ENCODE peak calls at places on chromosomes 11 and 22, in five cellular contexts. R is tibial artery; O is endodermal cell; X is Karpas-422; N is CD8-positive, alpha-beta T cell. Q is an unnamed sample. For H3K9me3 and H3K27me3, the result is how much of the 10 kb centered on the place peaks cover.

GRCh38 chr11:132631956-132632355 is 900.3 kb downstream of the OPCML start:
- DNase-seq in O (no peak), R (no peak), X (no peak), N (no peak), Q (no peak)

GRCh38 chr22:45876136-45877035 is 100.6 kb downstream of the WNT7B start:
- DNase-seq in R (peak), O (peak), X (no peak), N (no peak), Q (no peak)

GRCh38 chr11:76823481-76824028 is 37.2 kb upstream of the ACER3 start:
- DNase-seq in O (peak), N (no peak), R (no peak), X (no peak), Q (no peak)

GRCh38 chr11:8690374-8691342 is 8.1 kb downstream of the RPL27A start:
- DNase-seq in R (no peak), N (no peak), O (peak), X (no peak), Q (no peak)

GRCh38 chr11:132982769-132983168 is 549.5 kb downstream of the OPCML start:
- DNase-seq in O (no peak), N (no peak), X (no peak), R (no peak), Q (no peak)

GRCh38 chr11:67082071-67082791 is 25.6 kb downstream of the RHOD start:
- DNase-seq in R (no peak), N (no peak), X (no peak), O (peak), Q (no peak)

GRCh38 chr22:37044634-37045625 is 6.6 kb upstream of the KCTD17 start:
- DNase-seq in N (no peak), X (no peak), O (no peak), R (no peak), Q (no peak)

GRCh38 chr22:28232231-28232630 is 313.2 kb upstream of the PITPNB start:
- DNase-seq in X (no peak), O (no peak), N (no peak), R (no peak), Q (no peak)

GRCh38 chr11:119168471-119169271 is at the start of gene NLRX1:
- DNase-seq in O (peak), R (peak), X (peak), N (peak), Q (peak)

GRCh38 chr22:42418811-42419243 is 13.4 kb downstream of the NFAM1 start:
- DNase-seq in R (no peak), N (no peak), X (no peak), O (no peak), Q (no peak)

GRCh38 chr11:121134758-121135312 is 33.8 kb downstream of the TECTA start:
- DNase-seq in R (no peak), X (no peak), O (no peak), N (no peak), Q (no peak)

GRCh38 chr11:118274184-118274583 is 10.1 kb upstream of the MPZL2 start:
- DNase-seq in R (no peak), X (no peak), N (no peak), O (no peak), Q (no peak)

GRCh38 chr11:72637198-72637597 is 37.0 kb downstream of the PDE2A start:
- DNase-seq in O (no peak), R (no peak), X (no peak), N (no peak), Q (no peak)

GRCh38 chr11:2825886-2826678 is 59.5 kb downstream of the CDKN1C start:
- DNase-seq in X (no peak), O (no peak), N (no peak), R (peak), Q (no peak)

GRCh38 chr22:36724836-36725235 is 21.3 kb upstream of the CACNG2 start:
- DNase-seq in O (peak), X (no peak), R (no peak), N (no peak), Q (no peak)

GRCh38 chr11:73463359-73463758 is 87.2 kb downstream of the RELT start:
- DNase-seq in X (no peak), N (no peak), O (no peak), R (no peak), Q (no peak)

GRCh38 chr22:25485626-25486545 is 78.6 kb upstream of the GRK3 start:
- DNase-seq in R (no peak), X (no peak), N (no peak), O (no peak), Q (no peak)

GRCh38 chr11:125244166-125244565 is 79.6 kb downstream of the PKNOX2 start:
- DNase-seq in R (peak), N (no peak), X (no peak), O (no peak), Q (no peak)

GRCh38 chr11:115623021-115623451 is 118.8 kb upstream of the CADM1 start:
- DNase-seq in O (no peak), N (no peak), R (peak), X (no peak), Q (no peak)

GRCh38 chr11:132556316-132556715 is 976.0 kb downstream of the OPCML start:
- DNase-seq in N (no peak), O (no peak), R (no peak), X (no peak), Q (no peak)

GRCh38 chr11:27055065-27055682 is 14.6 kb downstream of the BBOX1 start:
- DNase-seq in R (no peak), X (no peak), O (no peak), N (no peak), Q (no peak)

GRCh38 chr11:116244889-116245288 is 527.9 kb downstream of the BUD13 start:
- DNase-seq in O (no peak), X (no peak), R (no peak), N (no peak), Q (no peak)

GRCh38 chr11:108751444-108751843 is 86.6 kb downstream of the DDX10 start:
- DNase-seq in O (no peak), N (no peak), R (no peak), X (peak), Q (no peak)

GRCh38 chr11:603154-603553 is 12.6 kb downstream of the IRF7 start:
- DNase-seq in R (no peak), O (no peak), X (no peak), N (no peak), Q (no peak)

GRCh38 chr11:44865866-44866272 is 84.8 kb downstream of the TP53I11 start:
- DNase-seq in O (no peak), X (no peak), R (no peak), N (no peak), Q (no peak)

GRCh38 chr11:45667929-45668680 is 2.7 kb upstream of the CHST1 start:
- DNase-seq in N (no peak), O (no peak), R (no peak), X (no peak), Q (no peak)

GRCh38 chr11:106399075-106399500 is 321.6 kb downstream of the AASDHPPT start:
- DNase-seq in X (no peak), O (no peak), N (no peak), R (peak), Q (no peak)

GRCh38 chr11:127567237-127567932 is 566.8 kb upstream of the KIRREL3 start:
- DNase-seq in X (no peak), R (no peak), N (no peak), O (peak), Q (no peak)

GRCh38 chr11:8383627-8384026 is 119.9 kb upstream of the LMO1 start:
- DNase-seq in O (no peak), X (no peak), R (no peak), N (no peak), Q (no peak)

GRCh38 chr11:84137960-84138359 is 851.8 kb upstream of the CCDC90B start:
- DNase-seq in O (no peak), N (no peak), X (no peak), R (no peak), Q (no peak)

GRCh38 chr11:36073411-36074203 is 129.7 kb downstream of the LDLRAD3 start:
- DNase-seq in R (no peak), O (no peak), X (no peak), N (no peak), Q (no peak)

GRCh38 chr11:909406-909805 is 1.2 kb downstream of the CHID1 start:
- DNase-seq in N (no peak), O (no peak), R (no peak), X (no peak), Q (no peak)

GRCh38 chr11:122101625-122102291 is 14.3 kb downstream of the BLID start:
- DNase-seq in R (peak), O (peak), X (no peak), N (no peak), Q (no peak)

GRCh38 chr11:74646964-74647363 is 54.6 kb downstream of the POLD3 start:
- DNase-seq in R (no peak), O (no peak), N (no peak), X (no peak), Q (no peak)

GRCh38 chr11:74647404-74647803 is 55.0 kb downstream of the POLD3 start:
- DNase-seq in O (no peak), N (no peak), R (no peak), X (no peak), Q (no peak)

GRCh38 chr11:74646215-74646614 is 53.8 kb downstream of the POLD3 start:
- DNase-seq in X (no peak), N (no peak), O (no peak), R (no peak), Q (no peak)

GRCh38 chr11:74648894-74649293 is 56.5 kb downstream of the POLD3 start:
- DNase-seq in X (no peak), R (no peak), O (no peak), N (no peak), Q (no peak)

DNA sequence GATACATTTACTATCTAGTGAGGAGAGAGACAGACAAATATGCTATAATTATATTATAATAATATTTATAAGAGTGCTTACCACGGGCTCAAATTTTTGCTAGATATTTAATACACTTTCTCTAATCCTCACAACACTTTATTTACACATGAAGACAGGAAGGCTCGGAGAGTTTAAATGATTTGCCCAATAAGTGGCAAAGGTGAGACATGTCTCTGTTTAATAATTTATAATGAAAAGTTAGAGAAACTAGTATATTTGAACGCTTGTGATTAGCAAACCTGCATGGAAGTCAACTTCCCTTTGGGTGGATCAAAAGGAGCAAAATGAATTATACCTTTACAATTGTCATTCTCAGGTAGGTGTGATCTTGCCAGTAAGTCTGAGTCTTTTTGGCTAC is 55.4 kb downstream of the POLD3 start:
- DNase-seq in N (no peak), O (no peak), X (no peak), R (no peak), Q (no peak)
- H3K27ac ChIP-seq in N (no peak), O (no peak), X (no peak), R (no peak), Q (no peak)

GRCh38 chr22:33895444-33895843 is 24.8 kb downstream of the LARGE1 start:
- DNase-seq in R (no peak), X (no peak), N (no peak), O (no peak), Q (no peak)

GRCh38 chr22:33894515-33894914 is 25.8 kb downstream of the LARGE1 start:
- DNase-seq in R (no peak), O (no peak), N (no peak), X (no peak), Q (no peak)

GRCh38 chr22:33893486-33893885 is 26.8 kb downstream of the LARGE1 start:
- DNase-seq in R (no peak), N (no peak), O (no peak), X (no peak), Q (no peak)

GRCh38 chr22:33891992-33892391 is 28.3 kb downstream of the LARGE1 start:
- DNase-seq in R (no peak), N (no peak), O (no peak), X (no peak), Q (no peak)

DNA sequence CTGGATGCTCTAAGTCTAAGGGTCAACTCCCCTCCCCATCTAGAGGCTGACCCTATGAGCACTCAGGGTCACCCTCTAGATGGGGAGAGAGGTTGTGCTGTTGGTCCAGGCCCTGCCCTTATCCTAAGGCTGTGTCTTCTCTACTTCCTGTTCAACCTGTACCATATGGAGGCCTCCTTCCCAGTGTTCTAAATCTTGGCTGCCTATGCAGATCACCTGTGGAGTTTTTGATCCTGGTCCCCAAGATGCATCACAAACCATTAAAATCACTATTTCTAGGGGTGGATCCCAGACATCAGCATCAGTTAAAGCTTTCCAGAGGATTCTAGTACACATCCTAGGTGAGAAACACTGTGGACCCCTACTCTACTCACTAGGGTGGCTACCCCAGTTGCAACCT is 26.2 kb downstream of the LARGE1 start:
- DNase-seq in O (no peak), R (no peak), X (no peak), N (no peak), Q (no peak)
- H3K9me3 ChIP-seq in O (under half), R (under half), X (under half), N (under half), Q (under half)

DNA sequence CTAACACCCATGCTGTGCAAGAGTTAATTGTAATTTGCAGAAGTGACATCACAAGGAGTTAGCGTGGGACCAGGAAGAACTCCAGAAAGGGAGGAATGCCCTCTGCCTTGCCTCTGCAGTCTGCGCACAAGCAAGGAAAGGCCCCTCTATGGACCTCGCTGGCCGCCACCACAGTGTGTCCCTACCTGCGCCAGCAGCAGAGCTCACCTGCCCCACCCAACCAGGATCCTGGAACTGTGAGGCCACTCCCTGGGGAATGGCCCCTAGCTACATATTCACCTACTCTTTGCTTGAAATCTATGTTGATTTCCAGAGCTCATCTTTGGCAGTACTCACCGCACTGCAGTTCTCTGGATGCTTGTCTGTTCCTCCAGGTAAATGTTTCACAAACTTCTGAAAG is 72.0 kb upstream of the MTNR1B start:
- DNase-seq in N (no peak), O (peak), X (no peak), R (no peak), Q (no peak)
- H3K27me3 ChIP-seq in N (under half), O (under half), X (under half), R (under half), Q (under half)

DNA sequence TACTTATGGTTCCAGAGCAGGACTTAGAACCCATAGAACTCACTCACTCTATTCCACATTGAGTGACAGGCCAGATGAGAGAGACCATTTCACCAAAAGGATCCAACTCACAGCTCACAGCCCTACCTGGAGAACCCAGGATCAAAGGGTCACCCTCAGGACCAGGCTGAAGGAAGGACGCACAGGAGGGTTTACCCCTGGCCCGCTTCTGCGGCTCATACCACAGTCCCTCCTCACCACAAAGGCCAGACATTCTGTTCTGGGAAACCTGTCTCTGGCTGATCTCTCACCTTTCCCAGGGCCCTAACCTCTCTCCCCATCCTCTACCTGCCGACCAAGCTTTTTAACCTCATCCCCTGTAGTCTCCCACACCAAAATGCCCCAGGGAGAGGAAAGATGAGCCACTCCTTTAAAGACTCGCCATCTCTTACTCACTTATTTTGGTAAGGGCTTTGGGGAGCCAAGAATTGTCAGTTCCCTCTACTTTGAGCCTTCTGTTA is 4.7 kb downstream of the FOSL1 start:
- DNase-seq in N (no peak), R (no peak), O (no peak), X (peak), Q (no peak)
- H3K27ac ChIP-seq in N (no peak), R (no peak), O (no peak), X (no peak), Q (no peak)

GRCh38 chr22:49691256-49691655 is 136.4 kb downstream of the BRD1 start:
- DNase-seq in O (peak), N (no peak), X (no peak), R (no peak), Q (no peak)

GRCh38 chr22:49688516-49689254 is 139.0 kb downstream of the BRD1 start:
- DNase-seq in R (no peak), O (peak), X (no peak), N (no peak), Q (no peak)

GRCh38 chr22:49689255-49689770 is 138.4 kb downstream of the BRD1 start:
- DNase-seq in X (no peak), N (no peak), R (no peak), O (peak), Q (no peak)

GRCh38 chr22:49690454-49690853 is 137.2 kb downstream of the BRD1 start:
- DNase-seq in N (no peak), X (no peak), O (peak), R (no peak), Q (no peak)

DNA sequence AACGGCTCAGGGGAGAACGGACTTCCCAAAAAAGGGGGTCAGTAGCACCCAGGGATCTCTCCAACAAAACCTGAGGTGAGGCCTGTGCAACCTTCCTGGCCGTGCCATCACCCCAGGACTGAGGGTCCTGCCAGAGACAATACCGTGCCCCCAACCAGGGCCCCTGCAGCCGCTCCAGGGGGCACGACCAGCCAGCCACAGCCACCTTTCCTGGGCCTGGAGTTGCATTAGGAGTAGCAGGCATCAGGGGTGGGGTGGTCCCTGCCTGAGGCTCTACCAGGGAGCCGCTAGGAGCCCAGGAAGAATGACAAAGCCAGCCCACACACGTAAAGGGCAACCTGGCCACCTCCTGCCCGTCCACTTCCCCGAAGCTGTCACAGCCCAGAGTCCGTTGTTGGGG is 137.8 kb downstream of the BRD1 start:
- DNase-seq in O (peak), R (no peak), X (no peak), N (no peak), Q (no peak)
- H3K9me3 ChIP-seq in O (under half), R (under half), X (under half), N (under half), Q (under half)